ENCODE peak calls at places on chromosomes 3 and 15, in eight cellular contexts. One of them, this sample, is unnamed.

GRCh38 chr3:193826126-193826795 is 233.3 kb downstream of the OPA1 start:
- DNase-seq in neural progenitor cell: no peak
- DNase-seq in omental fat pad: no peak
- DNase-seq in cardiac muscle cell: peak
- DNase-seq in nucleus accumbens: no peak
- DNase-seq in activated CD8-positive, alpha-beta T cell treated with anti-CD3 and anti-CD28 coated beads for 36 hours: no peak
- DNase-seq in stimulated activated CD4-positive, alpha-beta T cell treated with anti-CD3 and anti-CD28 coated beads, Interleukin-4, amount 100 ng/mL, for 1 hour: no peak
- DNase-seq in T-helper 2 cell: no peak
- DNase-seq in this sample: peak

GRCh38 chr3:30982676-30983075 is 88.2 kb upstream of the GADL1 start:
- DNase-seq in neural progenitor cell: no peak
- DNase-seq in omental fat pad: no peak
- DNase-seq in cardiac muscle cell: no peak
- DNase-seq in nucleus accumbens: no peak
- DNase-seq in activated CD8-positive, alpha-beta T cell treated with anti-CD3 and anti-CD28 coated beads for 36 hours: no peak
- DNase-seq in stimulated activated CD4-positive, alpha-beta T cell treated with anti-CD3 and anti-CD28 coated beads, Interleukin-4, amount 100 ng/mL, for 1 hour: no peak
- DNase-seq in T-helper 2 cell: no peak
- DNase-seq in this sample: no peak

GRCh38 chr15:29403778-29404177 is 134.2 kb upstream of the NSMCE3 start:
- DNase-seq in neural progenitor cell: peak
- DNase-seq in omental fat pad: no peak
- DNase-seq in cardiac muscle cell: no peak
- DNase-seq in nucleus accumbens: no peak
- DNase-seq in activated CD8-positive, alpha-beta T cell treated with anti-CD3 and anti-CD28 coated beads for 36 hours: no peak
- DNase-seq in stimulated activated CD4-positive, alpha-beta T cell treated with anti-CD3 and anti-CD28 coated beads, Interleukin-4, amount 100 ng/mL, for 1 hour: no peak
- DNase-seq in T-helper 2 cell: no peak
- DNase-seq in this sample: no peak

GRCh38 chr15:24944939-24945338 is 9.8 kb upstream of the SNRPN start:
- DNase-seq in neural progenitor cell: no peak
- DNase-seq in omental fat pad: no peak
- DNase-seq in cardiac muscle cell: no peak
- DNase-seq in nucleus accumbens: no peak
- DNase-seq in activated CD8-positive, alpha-beta T cell treated with anti-CD3 and anti-CD28 coated beads for 36 hours: no peak
- DNase-seq in stimulated activated CD4-positive, alpha-beta T cell treated with anti-CD3 and anti-CD28 coated beads, Interleukin-4, amount 100 ng/mL, for 1 hour: no peak
- DNase-seq in T-helper 2 cell: no peak
- DNase-seq in this sample: no peak

GRCh38 chr3:16140116-16140893 is 34.2 kb upstream of the GALNT15 start:
- DNase-seq in neural progenitor cell: no peak
- DNase-seq in omental fat pad: no peak
- DNase-seq in cardiac muscle cell: peak
- DNase-seq in nucleus accumbens: no peak
- DNase-seq in activated CD8-positive, alpha-beta T cell treated with anti-CD3 and anti-CD28 coated beads for 36 hours: no peak
- DNase-seq in stimulated activated CD4-positive, alpha-beta T cell treated with anti-CD3 and anti-CD28 coated beads, Interleukin-4, amount 100 ng/mL, for 1 hour: no peak
- DNase-seq in T-helper 2 cell: no peak
- DNase-seq in this sample: no peak

GRCh38 chr15:51647128-51647562 is 24.6 kb upstream of the DMXL2 start:
- DNase-seq in neural progenitor cell: no peak
- DNase-seq in omental fat pad: no peak
- DNase-seq in cardiac muscle cell: peak
- DNase-seq in nucleus accumbens: no peak
- DNase-seq in activated CD8-positive, alpha-beta T cell treated with anti-CD3 and anti-CD28 coated beads for 36 hours: no peak
- DNase-seq in stimulated activated CD4-positive, alpha-beta T cell treated with anti-CD3 and anti-CD28 coated beads, Interleukin-4, amount 100 ng/mL, for 1 hour: no peak
- DNase-seq in T-helper 2 cell: no peak
- DNase-seq in this sample: peak

GRCh38 chr3:129417354-129417753 is 11.1 kb downstream of the EFCAB12 start:
- DNase-seq in neural progenitor cell: no peak
- DNase-seq in omental fat pad: no peak
- DNase-seq in cardiac muscle cell: peak
- DNase-seq in nucleus accumbens: no peak
- DNase-seq in activated CD8-positive, alpha-beta T cell treated with anti-CD3 and anti-CD28 coated beads for 36 hours: no peak
- DNase-seq in stimulated activated CD4-positive, alpha-beta T cell treated with anti-CD3 and anti-CD28 coated beads, Interleukin-4, amount 100 ng/mL, for 1 hour: no peak
- DNase-seq in T-helper 2 cell: no peak
- DNase-seq in this sample: no peak

GRCh38 chr3:52670621-52671521 is 14.8 kb downstream of the PBRM1 start:
- DNase-seq in neural progenitor cell: no peak
- DNase-seq in omental fat pad: no peak
- DNase-seq in cardiac muscle cell: peak
- DNase-seq in nucleus accumbens: no peak
- DNase-seq in activated CD8-positive, alpha-beta T cell treated with anti-CD3 and anti-CD28 coated beads for 36 hours: peak
- DNase-seq in stimulated activated CD4-positive, alpha-beta T cell treated with anti-CD3 and anti-CD28 coated beads, Interleukin-4, amount 100 ng/mL, for 1 hour: no peak
- DNase-seq in T-helper 2 cell: peak
- DNase-seq in this sample: peak

GRCh38 chr3:33980252-33980651 is 181.8 kb downstream of the PDCD6IP start:
- DNase-seq in neural progenitor cell: peak
- DNase-seq in omental fat pad: no peak
- DNase-seq in cardiac muscle cell: peak
- DNase-seq in nucleus accumbens: no peak
- DNase-seq in activated CD8-positive, alpha-beta T cell treated with anti-CD3 and anti-CD28 coated beads for 36 hours: no peak
- DNase-seq in stimulated activated CD4-positive, alpha-beta T cell treated with anti-CD3 and anti-CD28 coated beads, Interleukin-4, amount 100 ng/mL, for 1 hour: no peak
- DNase-seq in T-helper 2 cell: no peak
- DNase-seq in this sample: no peak

GRCh38 chr3:128479558-128480086 is 12.9 kb upstream of the DNAJB8 start:
- DNase-seq in neural progenitor cell: no peak
- DNase-seq in omental fat pad: no peak
- DNase-seq in cardiac muscle cell: no peak
- DNase-seq in nucleus accumbens: no peak
- DNase-seq in activated CD8-positive, alpha-beta T cell treated with anti-CD3 and anti-CD28 coated beads for 36 hours: no peak
- DNase-seq in stimulated activated CD4-positive, alpha-beta T cell treated with anti-CD3 and anti-CD28 coated beads, Interleukin-4, amount 100 ng/mL, for 1 hour: no peak
- DNase-seq in T-helper 2 cell: no peak
- DNase-seq in this sample: no peak

GRCh38 chr3:50355829-50356552 is 3.3 kb downstream of the TMEM115 start:
- DNase-seq in neural progenitor cell: no peak
- DNase-seq in omental fat pad: no peak
- DNase-seq in cardiac muscle cell: no peak
- DNase-seq in nucleus accumbens: no peak
- DNase-seq in activated CD8-positive, alpha-beta T cell treated with anti-CD3 and anti-CD28 coated beads for 36 hours: no peak
- DNase-seq in stimulated activated CD4-positive, alpha-beta T cell treated with anti-CD3 and anti-CD28 coated beads, Interleukin-4, amount 100 ng/mL, for 1 hour: no peak
- DNase-seq in T-helper 2 cell: no peak
- DNase-seq in this sample: no peak

GRCh38 chr15:67197364-67197695 is 57.1 kb downstream of the AAGAB start:
- DNase-seq in neural progenitor cell: no peak
- DNase-seq in omental fat pad: no peak
- DNase-seq in cardiac muscle cell: no peak
- DNase-seq in nucleus accumbens: no peak
- DNase-seq in activated CD8-positive, alpha-beta T cell treated with anti-CD3 and anti-CD28 coated beads for 36 hours: no peak
- DNase-seq in stimulated activated CD4-positive, alpha-beta T cell treated with anti-CD3 and anti-CD28 coated beads, Interleukin-4, amount 100 ng/mL, for 1 hour: no peak
- DNase-seq in T-helper 2 cell: no peak
- DNase-seq in this sample: no peak

This sample was measured in K562.